ENCODE peak calls at places on chromosomes 7 and 10, in ten cellular contexts. Q is GM06990; X is breast epithelium; P is lower leg skin; W is pancreas; G is fibroblast of lung; O is CD8-positive, alpha-beta T cell; Y is adrenal gland; J is bronchial epithelial cell; F is HepG2. R is an unnamed sample.

GRCh38 chr10:30557884-30558283 is 71.7 kb downstream of the LYZL2 start:
- DNase-seq in Q (no peak), O (no peak), P (no peak), W (no peak), F (peak; percentile 82), J (peak; percentile 60), Y (peak; percentile 48), G (peak; percentile 75), X (no peak), R (peak; percentile 56)

GRCh38 chr10:59391060-59391459 is 28.7 kb upstream of the FAM13C start:
- DNase-seq in Y (no peak), Q (no peak), W (no peak), P (no peak), X (no peak), G (no peak), O (no peak), F (no peak), J (no peak), R (no peak)

GRCh38 chr7:141876371-141876770 is 35.1 kb upstream of the PRSS37 start:
- DNase-seq in W (no peak), G (no peak), F (no peak), O (no peak), Q (no peak), Y (no peak), P (no peak), X (no peak), J (no peak), R (no peak)

GRCh38 chr10:102965455-102965854 is 47.4 kb downstream of the CNNM2 start:
- DNase-seq in Q (no peak), X (no peak), J (no peak), Y (no peak), O (no peak), F (no peak), W (no peak), G (no peak), P (no peak), R (no peak)

GRCh38 chr10:104067525-104067924 is 18.2 kb downstream of the COL17A1 start:
- DNase-seq in J (no peak), F (no peak), W (no peak), X (no peak), G (no peak), O (no peak), Q (no peak), Y (peak; percentile 17), P (no peak), R (no peak)

GRCh38 chr7:15648461-15648961 is 38.0 kb downstream of the MEOX2 start:
- DNase-seq in P (no peak), F (no peak), X (no peak), Q (no peak), W (no peak), O (no peak), J (no peak), G (peak; percentile 7), Y (no peak), R (no peak)

GRCh38 chr7:143512488-143513340 is 35.0 kb downstream of the TAS2R41 start:
- DNase-seq in X (no peak), W (no peak), J (peak; percentile 75), F (no peak), P (no peak), G (no peak), O (no peak), Y (no peak), Q (no peak), R (no peak)

GRCh38 chr7:64300641-64301405 is 12.9 kb upstream of the ZNF736 start:
- DNase-seq in Q (no peak), Y (no peak), O (no peak), F (no peak), X (peak; percentile 26), W (no peak), J (peak; percentile 88), P (no peak), G (no peak), R (no peak)

GRCh38 chr10:52343439-52343838 is 29.4 kb downstream of the DKK1 start:
- DNase-seq in P (no peak), G (no peak), Y (no peak), O (no peak), X (no peak), W (no peak), J (no peak), F (no peak), Q (no peak), R (no peak)

GRCh38 chr10:78316451-78316931 is 282.8 kb downstream of the RPS24 start:
- DNase-seq in Q (no peak), O (no peak), X (peak; percentile 12), W (no peak), F (no peak), Y (peak; percentile 16), J (no peak), G (peak; percentile 61), P (peak; percentile 72), R (no peak)

GRCh38 chr7:101728888-101729883 is 88.2 kb upstream of the CUX1 start:
- DNase-seq in P (no peak), G (peak; percentile 99), W (no peak), Q (no peak), Y (peak; percentile 95), X (no peak), O (no peak), J (peak; percentile 41), F (peak; percentile 80), R (peak; percentile 100)

GRCh38 chr7:101588131-101588935 is 40.8 kb downstream of the MYL10 start:
- DNase-seq in O (no peak), F (no peak), Q (no peak), J (no peak), P (peak; percentile 74), G (no peak), X (no peak), W (no peak), Y (no peak), R (no peak)

GRCh38 chr10:71835671-71836593 is 15.1 kb downstream of the PSAP start:
- DNase-seq in J (no peak), O (no peak), G (peak; percentile 93), Q (peak; percentile 86), P (peak; percentile 92), W (no peak), F (peak; percentile 42), X (peak; percentile 61), Y (peak; percentile 91), R (peak; percentile 94)

GRCh38 chr10:69359089-69360025 is 57.4 kb downstream of the TACR2 start:
- DNase-seq in P (no peak), O (peak; percentile 41), J (no peak), F (no peak), Q (no peak), G (no peak), X (no peak), W (no peak), Y (no peak), R (no peak)

GRCh38 chr10:88728107-88728763 is 22.2 kb downstream of the LIPK start:
- DNase-seq in F (peak; percentile 17), G (no peak), X (no peak), Q (peak; percentile 27), J (no peak), P (no peak), O (no peak), W (no peak), Y (peak; percentile 56), R (no peak)
- TF ChIP-seq CTCF in F (peak; percentile 64), G (peak; percentile 6), X (no peak), Q (peak; percentile 60), J (peak; percentile 26), P (no peak), O (no peak), W (no peak), Y (peak; percentile 26), R (peak; percentile 33)

GRCh38 chr10:1488970-1489548 is 248.3 kb downstream of the ADARB2 start:
- DNase-seq in F (no peak), P (no peak), W (no peak), Q (peak; percentile 79), Y (no peak), O (no peak), J (no peak), X (no peak), G (no peak), R (no peak)
- H3K4me3 ChIP-seq in F (no peak overlapping the region), P (no peak overlapping the region), W (no peak overlapping the region), Q (peak overlapping the region; percentile 47), Y (no peak overlapping the region), O (no peak overlapping the region), J (no peak overlapping the region), X (no peak overlapping the region), G (no peak overlapping the region), R (no peak overlapping the region)

DNA sequence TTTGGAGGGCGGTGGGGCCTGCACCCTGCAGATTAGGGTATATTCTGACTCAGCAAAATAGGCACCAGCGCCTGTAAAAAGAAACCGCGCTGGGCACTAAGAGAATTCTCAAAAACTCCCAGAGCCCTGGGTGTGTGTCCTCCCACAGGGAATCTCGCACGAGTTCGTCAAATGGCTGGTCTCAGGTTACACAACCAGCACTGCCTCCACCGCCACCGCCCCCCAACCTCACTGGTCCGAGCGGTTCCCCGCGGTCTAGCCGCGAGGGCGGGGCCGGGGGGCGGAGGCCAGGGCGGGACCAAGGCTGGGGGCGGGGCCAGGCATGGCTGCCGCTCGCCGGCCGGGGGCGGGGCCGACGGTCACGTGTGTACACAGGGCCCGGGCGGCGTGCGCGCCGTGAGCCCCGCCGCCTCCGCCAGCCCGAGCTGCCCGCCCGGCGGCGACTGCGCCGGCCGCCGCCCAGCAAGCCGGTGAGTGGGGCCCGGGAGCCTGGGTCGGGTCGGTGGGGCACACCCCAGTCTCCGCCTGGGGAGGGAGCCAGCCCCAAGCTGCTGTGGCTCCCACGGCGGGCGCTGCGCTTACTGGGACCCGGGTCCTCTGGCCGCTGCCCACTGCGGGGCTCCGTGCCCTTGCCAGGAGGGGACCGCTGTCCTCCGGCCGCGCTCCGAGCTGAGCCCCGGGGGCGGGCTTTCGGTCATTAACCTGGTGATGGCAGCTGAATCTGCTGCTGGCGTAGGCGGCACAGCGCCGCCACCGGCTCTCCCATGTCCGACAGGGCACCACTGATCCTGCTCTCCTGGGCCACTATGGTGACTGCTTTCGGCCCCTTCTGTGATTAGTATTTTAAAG is at the start of gene GPR146:
- DNase-seq in F (peak; percentile 94), O (peak; percentile 90), G (peak; percentile 93), P (peak; percentile 99), J (peak; percentile 81), Q (peak; percentile 91), W (peak; percentile 99), Y (peak; percentile 99), X (peak; percentile 97), R (peak; percentile 82)
- TF ChIP-seq CTCF in F (peak; percentile 69), O (peak; percentile 60), G (peak; percentile 55), P (no peak), J (peak; percentile 80), Q (peak; percentile 73), W (peak; percentile 41), Y (peak; percentile 71), X (no peak), R (peak; percentile 76)

GRCh38 chr7:150956395-150957118 is 21.6 kb downstream of the KCNH2 start:
- DNase-seq in W (no peak), X (no peak), O (no peak), Y (no peak), Q (no peak), F (no peak), P (no peak), J (no peak), G (no peak), R (no peak)

GRCh38 chr7:150953061-150953997 is 24.8 kb downstream of the KCNH2 start:
- DNase-seq in W (peak; percentile 52), P (no peak), J (no peak), Q (no peak), O (no peak), Y (no peak), G (no peak), F (no peak), X (no peak), R (no peak)

GRCh38 chr7:150955519-150956394 is 22.4 kb downstream of the KCNH2 start:
- DNase-seq in P (no peak), F (no peak), Y (peak; percentile 61), J (no peak), O (no peak), G (peak; percentile 56), X (no peak), Q (no peak), W (peak; percentile 82), R (peak; percentile 39)

GRCh38 chr7:150954201-150954985 is 23.7 kb downstream of the KCNH2 start:
- DNase-seq in O (no peak), P (no peak), G (no peak), F (no peak), Y (no peak), W (peak; percentile 58), Q (no peak), X (no peak), J (no peak), R (no peak)

GRCh38 chr7:150954986-150955518 is 23.1 kb downstream of the KCNH2 start:
- DNase-seq in Q (no peak), P (no peak), X (no peak), F (no peak), W (no peak), Y (no peak), O (no peak), J (no peak), G (no peak), R (no peak)
- H3K4me3 ChIP-seq in Q (no peak overlapping the region), P (no peak overlapping the region), X (no peak overlapping the region), F (no peak overlapping the region), W (no peak overlapping the region), Y (no peak overlapping the region), O (no peak overlapping the region), J (no peak overlapping the region), G (no peak overlapping the region), R (no peak overlapping the region)